ENCODE peak calls at places on chromosomes 3 and 15, in five cellular contexts. K is mucosa of descending colon, C is H9, M is A549, A is left lung. T is an unnamed sample. For H3K4me1, the result is how much of the 10 kb centered on the place peaks cover.

GRCh38 chr15:42094512-42094963 is at the start of gene PLA2G4D:
- DNase-seq in A (peak), K (no peak), C (peak), M (no peak), T (no peak)

GRCh38 chr3:14716593-14716992 is 41.7 kb downstream of the C3orf20 start:
- DNase-seq in M (no peak), A (no peak), K (no peak), C (no peak), T (no peak)

GRCh38 chr15:99703603-99704443 is 29.4 kb downstream of the LYSMD4 start:
- DNase-seq in C (no peak), K (peak), A (no peak), M (peak), T (no peak)

GRCh38 chr3:150409527-150410310 is 1.6 kb downstream of the TSC22D2 start:
- DNase-seq in K (peak), M (peak), C (peak), A (peak), T (peak)

GRCh38 chr3:55544219-55544618 is 57.1 kb upstream of the WNT5A start:
- DNase-seq in C (no peak), K (no peak), M (no peak), A (no peak), T (no peak)

GRCh38 chr3:1087066-1087555 is 5.7 kb upstream of the CNTN6 start:
- DNase-seq in M (no peak), A (peak), K (peak), C (no peak), T (no peak)

GRCh38 chr15:39874890-39875549 is 45.0 kb downstream of the GPR176 start:
- DNase-seq in M (peak), K (peak), A (no peak), C (no peak), T (no peak)

GRCh38 chr3:48423883-48424695 is 5.8 kb downstream of the PLXNB1 start:
- DNase-seq in M (no peak), K (no peak), A (peak), C (no peak), T (no peak)

GRCh38 chr3:166829896-166830295 is 550.2 kb downstream of the ZBBX start:
- DNase-seq in M (peak), C (no peak), A (no peak), K (no peak), T (no peak)

GRCh38 chr3:66712210-66712609 is 211.4 kb upstream of the LRIG1 start:
- DNase-seq in A (no peak), C (no peak), K (no peak), M (no peak), T (no peak)

GRCh38 chr3:53229606-53230005 is 26.2 kb downstream of the TKT start:
- DNase-seq in K (no peak), A (no peak), M (no peak), C (no peak), T (no peak)

GRCh38 chr3:53229171-53229570 is 26.7 kb downstream of the TKT start:
- DNase-seq in A (peak), M (no peak), K (no peak), C (no peak), T (no peak)

GRCh38 chr3:53231532-53232511 is 24.0 kb downstream of the TKT start:
- DNase-seq in A (peak), M (no peak), K (no peak), C (no peak), T (peak)

GRCh38 chr3:53230789-53231188 is 25.0 kb downstream of the TKT start:
- DNase-seq in K (no peak), A (peak), C (peak), M (no peak), T (no peak)

GRCh38 chr3:53230041-53230621 is 25.7 kb downstream of the TKT start:
- DNase-seq in K (no peak), M (no peak), A (peak), C (peak), T (no peak)
- TF ChIP-seq CTCF in K (no peak), M (no peak), A (no peak), C (peak), T (no peak)

GRCh38 chr3:135138776-135139175 is 343.7 kb downstream of the EPHB1 start:
- DNase-seq in A (no peak), K (no peak), C (no peak), M (no peak), T (no peak)

GRCh38 chr3:135143474-135143873 is 348.4 kb downstream of the EPHB1 start:
- DNase-seq in C (no peak), K (no peak), M (no peak), A (no peak), T (no peak)

GRCh38 chr3:135140543-135140942 is 345.5 kb downstream of the EPHB1 start:
- DNase-seq in K (no peak), C (no peak), M (no peak), A (no peak), T (no peak)

GRCh38 chr3:135142530-135142929 is 347.5 kb downstream of the EPHB1 start:
- DNase-seq in K (no peak), M (no peak), C (no peak), A (no peak), T (no peak)

GRCh38 chr3:135141092-135141491 is 346.0 kb downstream of the EPHB1 start:
- DNase-seq in M (no peak), A (no peak), C (no peak), K (no peak), T (no peak)
- H3K4me1 ChIP-seq in M (under half), A (under half), C (under half), K (under half), T (under half)

DNA sequence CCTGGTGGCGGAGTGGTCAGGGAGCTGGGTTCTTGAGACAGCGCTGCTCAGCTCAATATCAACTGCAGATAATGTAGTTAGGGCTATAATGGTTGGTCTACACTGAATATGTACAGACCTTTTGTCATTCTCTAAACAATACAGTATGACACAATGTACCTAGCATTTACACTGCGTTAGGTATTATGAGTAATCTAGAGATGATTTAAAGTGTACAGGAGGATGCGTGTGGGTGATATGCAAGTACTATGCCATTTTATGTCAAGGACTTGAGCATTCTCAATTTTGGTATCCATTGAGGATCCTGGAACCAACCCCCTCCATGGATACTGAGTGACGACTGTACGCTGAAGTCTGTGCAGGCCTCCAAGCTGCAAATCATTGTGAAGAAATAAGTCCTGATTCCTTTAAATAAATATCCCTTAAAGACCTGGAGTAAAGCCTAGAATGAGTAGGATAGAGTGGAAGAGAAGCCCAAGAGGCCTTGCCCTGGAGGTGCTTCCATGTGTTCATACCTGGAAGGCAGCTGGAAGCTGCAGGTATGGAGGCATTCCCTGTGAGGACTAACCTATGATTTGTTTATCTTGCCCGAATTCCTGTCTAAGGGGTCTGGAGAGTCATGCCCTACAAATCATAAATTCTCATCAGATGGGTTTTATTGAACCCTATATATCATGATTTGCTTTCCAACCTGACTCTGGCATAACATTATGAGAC is 15.7 kb upstream of the RTP1 start:
- DNase-seq in M (no peak), K (no peak), C (no peak), A (no peak), T (no peak)
- TF ChIP-seq CTCF in M (no peak), K (no peak), C (no peak), A (no peak), T (no peak)

GRCh38 chr3:141508067-141508436 is 21.2 kb downstream of the RASA2 start:
- DNase-seq in M (no peak), K (no peak), A (no peak), C (no peak), T (no peak)

GRCh38 chr3:141500397-141500796 is 13.6 kb downstream of the RASA2 start:
- DNase-seq in A (no peak), K (no peak), M (no peak), C (no peak), T (no peak)

GRCh38 chr3:141507392-141508066 is 20.7 kb downstream of the RASA2 start:
- DNase-seq in A (no peak), M (no peak), C (no peak), K (no peak), T (no peak)

GRCh38 chr3:141506071-141506470 is 19.2 kb downstream of the RASA2 start:
- DNase-seq in C (no peak), A (no peak), M (no peak), K (no peak), T (no peak)

GRCh38 chr3:141505166-141505565 is 18.3 kb downstream of the RASA2 start:
- DNase-seq in A (no peak), C (no peak), K (no peak), M (no peak), T (no peak)
- H3K4me1 ChIP-seq in A (under half), C (under half), K (under half), M (under half), T (under half)